ENCODE peak calls at places on chromosomes 6 and 20, in seven cellular contexts. One of them, this sample, is unnamed.

GRCh38 chr6:35722121-35722761 is 14.6 kb upstream of the ARMC12 start:
- DNase-seq in tibial artery: peak; percentile 59
- DNase-seq in OCI-LY7: no peak
- DNase-seq in psoas muscle: peak; percentile 94
- DNase-seq in breast epithelium: no peak
- DNase-seq in cardiac muscle cell: no peak
- DNase-seq in CD8-positive, alpha-beta T cell: no peak
- DNase-seq in this sample: no peak

GRCh38 chr20:54668271-54669053 is 193.1 kb downstream of the DOK5 start:
- DNase-seq in OCI-LY7: peak; percentile 15
- DNase-seq in psoas muscle: no peak
- DNase-seq in breast epithelium: no peak
- DNase-seq in tibial artery: no peak
- DNase-seq in CD8-positive, alpha-beta T cell: peak; percentile 8
- DNase-seq in cardiac muscle cell: peak; percentile 58
- DNase-seq in this sample: no peak

GRCh38 chr20:2759603-2760360 is 40.6 kb downstream of the CPXM1 start:
- DNase-seq in CD8-positive, alpha-beta T cell: no peak
- DNase-seq in OCI-LY7: peak; percentile 70
- DNase-seq in breast epithelium: no peak
- DNase-seq in cardiac muscle cell: no peak
- DNase-seq in tibial artery: no peak
- DNase-seq in psoas muscle: no peak
- DNase-seq in this sample: no peak

GRCh38 chr6:41690541-41691330 is 44.7 kb downstream of the TFEB start:
- DNase-seq in breast epithelium: no peak
- DNase-seq in CD8-positive, alpha-beta T cell: no peak
- DNase-seq in OCI-LY7: no peak
- DNase-seq in cardiac muscle cell: no peak
- DNase-seq in psoas muscle: no peak
- DNase-seq in tibial artery: no peak
- DNase-seq in this sample: no peak

GRCh38 chr6:71886184-71887005 is at the start of gene RIMS1:
- DNase-seq in CD8-positive, alpha-beta T cell: no peak
- DNase-seq in breast epithelium: no peak
- DNase-seq in OCI-LY7: no peak
- DNase-seq in psoas muscle: peak; percentile 39
- DNase-seq in tibial artery: no peak
- DNase-seq in cardiac muscle cell: peak; percentile 63
- DNase-seq in this sample: no peak

GRCh38 chr6:112018619-112019416 is 35.1 kb upstream of the CCN6 start:
- DNase-seq in breast epithelium: no peak
- DNase-seq in psoas muscle: peak; percentile 70
- DNase-seq in CD8-positive, alpha-beta T cell: no peak
- DNase-seq in cardiac muscle cell: no peak
- DNase-seq in OCI-LY7: no peak
- DNase-seq in tibial artery: peak; percentile 83
- DNase-seq in this sample: no peak

GRCh38 chr20:23884136-23884770 is 4.7 kb upstream of the CST5 start:
- DNase-seq in CD8-positive, alpha-beta T cell: no peak
- DNase-seq in tibial artery: no peak
- DNase-seq in breast epithelium: no peak
- DNase-seq in psoas muscle: no peak
- DNase-seq in OCI-LY7: no peak
- DNase-seq in cardiac muscle cell: no peak
- DNase-seq in this sample: no peak

GRCh38 chr6:125739364-125739763 is 10.1 kb upstream of the HEY2 start:
- DNase-seq in OCI-LY7: no peak
- DNase-seq in tibial artery: no peak
- DNase-seq in CD8-positive, alpha-beta T cell: no peak
- DNase-seq in psoas muscle: no peak
- DNase-seq in cardiac muscle cell: no peak
- DNase-seq in breast epithelium: no peak
- DNase-seq in this sample: no peak

GRCh38 chr20:1998715-1999114 is 4.9 kb upstream of the PDYN start:
- DNase-seq in tibial artery: no peak
- DNase-seq in OCI-LY7: no peak
- DNase-seq in CD8-positive, alpha-beta T cell: no peak
- DNase-seq in cardiac muscle cell: no peak
- DNase-seq in psoas muscle: no peak
- DNase-seq in breast epithelium: no peak
- DNase-seq in this sample: no peak

GRCh38 chr20:42886801-42887200 is 302.9 kb downstream of the PTPRT start:
- DNase-seq in CD8-positive, alpha-beta T cell: no peak
- DNase-seq in psoas muscle: no peak
- DNase-seq in cardiac muscle cell: no peak
- DNase-seq in breast epithelium: no peak
- DNase-seq in tibial artery: no peak
- DNase-seq in OCI-LY7: no peak
- DNase-seq in this sample: no peak

GRCh38 chr6:112939543-112939942 is 592.4 kb downstream of the RFPL4B start:
- DNase-seq in tibial artery: no peak
- DNase-seq in breast epithelium: no peak
- DNase-seq in psoas muscle: no peak
- DNase-seq in OCI-LY7: no peak
- DNase-seq in CD8-positive, alpha-beta T cell: no peak
- DNase-seq in cardiac muscle cell: peak; percentile 1
- DNase-seq in this sample: no peak

GRCh38 chr6:110828396-110828795 is 13.1 kb upstream of the CDK19 start:
- DNase-seq in tibial artery: no peak
- DNase-seq in breast epithelium: no peak
- DNase-seq in psoas muscle: no peak
- DNase-seq in CD8-positive, alpha-beta T cell: no peak
- DNase-seq in OCI-LY7: no peak
- DNase-seq in cardiac muscle cell: no peak
- DNase-seq in this sample: no peak

GRCh38 chr6:53725791-53726575 is 60.4 kb upstream of the KLHL31 start:
- DNase-seq in psoas muscle: peak; percentile 88
- DNase-seq in cardiac muscle cell: peak; percentile 84
- DNase-seq in OCI-LY7: peak; percentile 70
- DNase-seq in CD8-positive, alpha-beta T cell: peak; percentile 79
- DNase-seq in tibial artery: peak; percentile 71
- DNase-seq in breast epithelium: peak; percentile 74
- DNase-seq in this sample: no peak

GRCh38 chr20:45578151-45578660 is 878 bp downstream of the WFDC8 start:
- DNase-seq in CD8-positive, alpha-beta T cell: no peak
- DNase-seq in OCI-LY7: no peak
- DNase-seq in breast epithelium: no peak
- DNase-seq in cardiac muscle cell: no peak
- DNase-seq in tibial artery: no peak
- DNase-seq in psoas muscle: no peak
- DNase-seq in this sample: no peak

GRCh38 chr6:68728124-68728523 is 93.0 kb downstream of the ADGRB3 start:
- DNase-seq in psoas muscle: no peak
- DNase-seq in breast epithelium: no peak
- DNase-seq in OCI-LY7: no peak
- DNase-seq in tibial artery: no peak
- DNase-seq in cardiac muscle cell: no peak
- DNase-seq in CD8-positive, alpha-beta T cell: no peak
- DNase-seq in this sample: no peak

GRCh38 chr20:59468831-59469230 is 135.5 kb upstream of the PHACTR3 start:
- DNase-seq in CD8-positive, alpha-beta T cell: no peak
- DNase-seq in breast epithelium: no peak
- DNase-seq in psoas muscle: no peak
- DNase-seq in OCI-LY7: no peak
- DNase-seq in cardiac muscle cell: no peak
- DNase-seq in tibial artery: no peak
- DNase-seq in this sample: no peak

GRCh38 chr20:42484335-42484734 is 705.4 kb downstream of the PTPRT start:
- DNase-seq in OCI-LY7: no peak
- DNase-seq in tibial artery: peak; percentile 60
- DNase-seq in psoas muscle: no peak
- DNase-seq in CD8-positive, alpha-beta T cell: no peak
- DNase-seq in cardiac muscle cell: no peak
- DNase-seq in breast epithelium: no peak
- DNase-seq in this sample: no peak

GRCh38 chr6:32845381-32845884 is 1.6 kb upstream of the PSMB8 start:
- DNase-seq in CD8-positive, alpha-beta T cell: peak; percentile 46
- DNase-seq in breast epithelium: no peak
- DNase-seq in cardiac muscle cell: no peak
- DNase-seq in tibial artery: no peak
- DNase-seq in psoas muscle: no peak
- DNase-seq in OCI-LY7: peak; percentile 60
- DNase-seq in this sample: no peak

GRCh38 chr6:21992178-21992967 is 304.5 kb downstream of the PRL start:
- DNase-seq in cardiac muscle cell: no peak
- DNase-seq in CD8-positive, alpha-beta T cell: no peak
- DNase-seq in breast epithelium: no peak
- DNase-seq in tibial artery: no peak
- DNase-seq in psoas muscle: no peak
- DNase-seq in OCI-LY7: no peak
- DNase-seq in this sample: no peak

GRCh38 chr20:39853050-39853449 is 836.0 kb downstream of the MAFB start:
- DNase-seq in OCI-LY7: no peak
- DNase-seq in tibial artery: no peak
- DNase-seq in CD8-positive, alpha-beta T cell: no peak
- DNase-seq in cardiac muscle cell: no peak
- DNase-seq in breast epithelium: no peak
- DNase-seq in psoas muscle: no peak
- DNase-seq in this sample: no peak

GRCh38 chr6:41097467-41098090 is 24.8 kb downstream of the NFYA start:
- DNase-seq in psoas muscle: no peak
- DNase-seq in OCI-LY7: no peak
- DNase-seq in tibial artery: no peak
- DNase-seq in CD8-positive, alpha-beta T cell: no peak
- DNase-seq in breast epithelium: no peak
- DNase-seq in cardiac muscle cell: no peak
- DNase-seq in this sample: peak; percentile 58

GRCh38 chr6:71072508-71072907 is 115.6 kb upstream of the B3GAT2 start:
- DNase-seq in psoas muscle: no peak
- DNase-seq in cardiac muscle cell: no peak
- DNase-seq in breast epithelium: no peak
- DNase-seq in tibial artery: no peak
- DNase-seq in CD8-positive, alpha-beta T cell: no peak
- DNase-seq in OCI-LY7: no peak
- DNase-seq in this sample: no peak

GRCh38 chr6:67231092-67231491 is 1404.0 kb upstream of the ADGRB3 start:
- DNase-seq in OCI-LY7: no peak
- DNase-seq in breast epithelium: no peak
- DNase-seq in cardiac muscle cell: no peak
- DNase-seq in tibial artery: no peak
- DNase-seq in CD8-positive, alpha-beta T cell: no peak
- DNase-seq in psoas muscle: no peak
- DNase-seq in this sample: no peak
- H3K4me3 ChIP-seq in OCI-LY7: no peak overlapping the region
- H3K4me3 ChIP-seq in breast epithelium: no peak overlapping the region
- H3K4me3 ChIP-seq in cardiac muscle cell: no peak overlapping the region
- H3K4me3 ChIP-seq in tibial artery: no peak overlapping the region
- H3K4me3 ChIP-seq in CD8-positive, alpha-beta T cell: no peak overlapping the region
- H3K4me3 ChIP-seq in psoas muscle: no peak overlapping the region
- H3K4me3 ChIP-seq in this sample: no peak overlapping the region

DNA sequence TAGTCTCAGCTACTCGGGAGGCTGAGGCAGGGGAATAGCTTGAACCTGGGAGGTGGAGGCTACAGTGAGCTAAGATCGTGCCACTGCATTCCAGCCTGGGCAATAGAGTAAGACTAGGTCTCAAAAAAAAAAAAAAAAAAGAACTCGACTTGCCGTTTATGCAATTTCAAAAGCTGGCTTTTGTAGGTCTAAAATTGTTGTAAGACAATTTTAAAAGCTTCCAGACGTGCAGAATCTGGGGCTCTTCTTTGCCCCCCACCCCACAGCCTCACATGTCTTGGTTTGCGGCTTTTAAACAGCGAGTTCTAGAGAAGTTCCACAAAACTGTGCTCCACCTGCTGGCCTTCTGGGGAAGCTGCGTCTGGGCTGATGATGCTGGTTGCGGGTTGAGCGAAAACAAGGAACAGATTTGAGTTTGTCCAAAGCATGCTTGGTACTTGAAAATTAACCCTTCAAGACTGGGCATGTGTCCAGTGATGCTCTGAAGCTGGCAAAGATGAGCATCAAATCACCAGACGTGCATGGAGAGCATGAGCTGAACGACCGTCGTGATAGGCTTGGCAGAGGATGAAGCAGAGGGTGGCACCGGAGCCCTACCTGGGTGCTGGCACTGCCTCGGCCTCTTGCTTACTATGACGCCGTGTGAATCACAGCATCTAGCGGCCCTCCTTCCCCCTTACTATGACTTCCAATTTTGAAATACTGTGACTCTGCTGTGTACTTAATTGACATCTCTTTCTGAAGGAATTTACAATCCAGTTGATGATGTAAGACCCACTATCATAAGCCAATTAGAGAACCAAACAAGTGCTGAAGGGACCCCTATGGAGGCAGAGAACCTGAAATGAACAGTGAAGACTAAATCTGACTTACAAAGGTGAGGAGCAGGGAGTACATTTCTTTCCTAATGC is 171.4 kb downstream of the GMPR start:
- DNase-seq in breast epithelium: peak; percentile 59
- DNase-seq in tibial artery: peak; percentile 59
- DNase-seq in OCI-LY7: peak; percentile 65
- DNase-seq in cardiac muscle cell: peak; percentile 63
- DNase-seq in CD8-positive, alpha-beta T cell: peak; percentile 60
- DNase-seq in psoas muscle: peak; percentile 70
- DNase-seq in this sample: no peak
- TF ChIP-seq CTCF in breast epithelium: peak; percentile 76
- TF ChIP-seq CTCF in tibial artery: peak; percentile 87
- TF ChIP-seq CTCF in OCI-LY7: peak; percentile 92
- TF ChIP-seq CTCF in cardiac muscle cell: peak; percentile 83
- TF ChIP-seq CTCF in CD8-positive, alpha-beta T cell: peak; percentile 66
- TF ChIP-seq CTCF in psoas muscle: peak; percentile 70
- TF ChIP-seq CTCF in this sample: peak; percentile 90

GRCh38 chr6:34152806-34153565 is 7.1 kb upstream of the GRM4 start:
- DNase-seq in psoas muscle: peak; percentile 42
- DNase-seq in CD8-positive, alpha-beta T cell: no peak
- DNase-seq in cardiac muscle cell: no peak
- DNase-seq in OCI-LY7: no peak
- DNase-seq in breast epithelium: peak; percentile 38
- DNase-seq in tibial artery: no peak
- DNase-seq in this sample: no peak

GRCh38 chr6:34157236-34157830 is 11.4 kb upstream of the GRM4 start:
- DNase-seq in breast epithelium: peak; percentile 20
- DNase-seq in OCI-LY7: no peak
- DNase-seq in tibial artery: no peak
- DNase-seq in cardiac muscle cell: no peak
- DNase-seq in psoas muscle: no peak
- DNase-seq in CD8-positive, alpha-beta T cell: no peak
- DNase-seq in this sample: no peak

GRCh38 chr6:34155471-34156300 is 9.8 kb upstream of the GRM4 start:
- DNase-seq in tibial artery: no peak
- DNase-seq in CD8-positive, alpha-beta T cell: no peak
- DNase-seq in psoas muscle: no peak
- DNase-seq in cardiac muscle cell: no peak
- DNase-seq in OCI-LY7: no peak
- DNase-seq in breast epithelium: peak; percentile 30
- DNase-seq in this sample: no peak

GRCh38 chr6:34152042-34152524 is 6.2 kb upstream of the GRM4 start:
- DNase-seq in CD8-positive, alpha-beta T cell: no peak
- DNase-seq in breast epithelium: peak; percentile 43
- DNase-seq in OCI-LY7: no peak
- DNase-seq in psoas muscle: no peak
- DNase-seq in cardiac muscle cell: no peak
- DNase-seq in tibial artery: no peak
- DNase-seq in this sample: no peak

GRCh38 chr6:34154668-34155447 is 9.0 kb upstream of the GRM4 start:
- DNase-seq in CD8-positive, alpha-beta T cell: peak; percentile 74
- DNase-seq in breast epithelium: peak; percentile 60
- DNase-seq in tibial artery: no peak
- DNase-seq in psoas muscle: peak; percentile 67
- DNase-seq in cardiac muscle cell: peak; percentile 75
- DNase-seq in OCI-LY7: peak; percentile 74
- DNase-seq in this sample: no peak
- H3K4me3 ChIP-seq in CD8-positive, alpha-beta T cell: peak overlapping the region; percentile 20
- H3K4me3 ChIP-seq in breast epithelium: no peak overlapping the region
- H3K4me3 ChIP-seq in tibial artery: no peak overlapping the region
- H3K4me3 ChIP-seq in psoas muscle: peak overlapping the region; percentile 25
- H3K4me3 ChIP-seq in cardiac muscle cell: peak overlapping the region; percentile 1
- H3K4me3 ChIP-seq in OCI-LY7: peak overlapping the region; percentile 31
- H3K4me3 ChIP-seq in this sample: peak overlapping the region; percentile 42

GRCh38 chr6:167493961-167494697 is 169.2 kb downstream of the TTLL2 start:
- DNase-seq in psoas muscle: peak; percentile 68
- DNase-seq in breast epithelium: no peak
- DNase-seq in cardiac muscle cell: no peak
- DNase-seq in tibial artery: no peak
- DNase-seq in CD8-positive, alpha-beta T cell: no peak
- DNase-seq in OCI-LY7: no peak
- DNase-seq in this sample: no peak
- TF ChIP-seq CTCF in psoas muscle: no peak
- TF ChIP-seq CTCF in breast epithelium: no peak
- TF ChIP-seq CTCF in cardiac muscle cell: no peak
- TF ChIP-seq CTCF in tibial artery: no peak
- TF ChIP-seq CTCF in CD8-positive, alpha-beta T cell: no peak
- TF ChIP-seq CTCF in OCI-LY7: no peak
- TF ChIP-seq CTCF in this sample: no peak